ENCODE peak calls at places on chromosomes 11 and 22, in five cellular contexts. G is lung, Q is tibial nerve, M is mesothelial cell of epicardium, P is fibroblast of pulmonary artery. W is an unnamed sample.

GRCh38 chr11:62497132-62497915 is 49.3 kb downstream of the AHNAK start:
- DNase-seq in Q (no peak), G (no peak), M (no peak), P (peak), W (no peak)

GRCh38 chr22:42217019-42217751 is 53.3 kb downstream of the TCF20 start:
- DNase-seq in G (no peak), M (no peak), P (no peak), Q (no peak), W (no peak)

GRCh38 chr22:50621491-50621880 is 6.5 kb downstream of the ARSA start:
- DNase-seq in G (no peak), M (no peak), P (no peak), Q (no peak), W (peak)

GRCh38 chr11:61893981-61894380 is 2.6 kb upstream of the FADS3 start:
- DNase-seq in P (peak), Q (no peak), G (no peak), M (no peak), W (no peak)

GRCh38 chr11:77611921-77612320 is 22.2 kb downstream of the AQP11 start:
- DNase-seq in M (no peak), G (no peak), Q (no peak), P (no peak), W (no peak)

GRCh38 chr11:35141538-35141937 is 2.6 kb downstream of the CD44 start:
- DNase-seq in G (peak), Q (peak), M (no peak), P (no peak), W (peak)

GRCh38 chr11:108019870-108020540 is 11.3 kb downstream of the CUL5 start:
- DNase-seq in P (peak), G (no peak), M (no peak), Q (no peak), W (no peak)

GRCh38 chr11:3164138-3164539 is 971 bp downstream of the OSBPL5 start:
- DNase-seq in G (no peak), M (no peak), Q (no peak), P (no peak), W (no peak)

GRCh38 chr11:129277216-129277838 is 85.2 kb upstream of the ARHGAP32 start:
- DNase-seq in Q (no peak), M (no peak), G (no peak), P (no peak), W (no peak)

GRCh38 chr22:29352778-29353177 is 35.6 kb downstream of the AP1B1 start:
- DNase-seq in M (no peak), Q (no peak), G (no peak), P (no peak), W (no peak)

GRCh38 chr11:86940122-86940777 is 14.9 kb downstream of the FZD4 start:
- DNase-seq in M (no peak), P (peak), G (no peak), Q (peak), W (no peak)

GRCh38 chr11:9787260-9787659 is 123.4 kb downstream of the SWAP70 start:
- DNase-seq in Q (no peak), G (no peak), M (no peak), P (no peak), W (no peak)

GRCh38 chr11:38169286-38169685 is 1571.2 kb upstream of the RAG2 start:
- DNase-seq in M (no peak), G (no peak), Q (no peak), P (peak), W (no peak)

GRCh38 chr11:8080674-8081590 is at the start of gene TUB:
- DNase-seq in G (no peak), Q (no peak), M (peak), P (no peak), W (peak)

GRCh38 chr11:27248430-27249207 is 114.4 kb downstream of the CCDC34 start:
- DNase-seq in Q (no peak), M (no peak), P (no peak), G (no peak), W (no peak)

GRCh38 chr11:8342821-8343681 is 79.4 kb upstream of the LMO1 start:
- DNase-seq in P (no peak), M (no peak), G (no peak), Q (no peak), W (no peak)

GRCh38 chr11:119615003-119615878 is 113.8 kb downstream of the NECTIN1 start:
- DNase-seq in M (no peak), P (peak), Q (peak), G (no peak), W (no peak)

GRCh38 chr11:96180341-96180740 is 162.7 kb downstream of the MAML2 start:
- DNase-seq in M (no peak), Q (no peak), G (no peak), P (no peak), W (no peak)

GRCh38 chr11:119421351-119421750 is 1.6 kb downstream of the THY1 start:
- DNase-seq in G (no peak), Q (no peak), P (no peak), M (no peak), W (no peak)

DNA sequence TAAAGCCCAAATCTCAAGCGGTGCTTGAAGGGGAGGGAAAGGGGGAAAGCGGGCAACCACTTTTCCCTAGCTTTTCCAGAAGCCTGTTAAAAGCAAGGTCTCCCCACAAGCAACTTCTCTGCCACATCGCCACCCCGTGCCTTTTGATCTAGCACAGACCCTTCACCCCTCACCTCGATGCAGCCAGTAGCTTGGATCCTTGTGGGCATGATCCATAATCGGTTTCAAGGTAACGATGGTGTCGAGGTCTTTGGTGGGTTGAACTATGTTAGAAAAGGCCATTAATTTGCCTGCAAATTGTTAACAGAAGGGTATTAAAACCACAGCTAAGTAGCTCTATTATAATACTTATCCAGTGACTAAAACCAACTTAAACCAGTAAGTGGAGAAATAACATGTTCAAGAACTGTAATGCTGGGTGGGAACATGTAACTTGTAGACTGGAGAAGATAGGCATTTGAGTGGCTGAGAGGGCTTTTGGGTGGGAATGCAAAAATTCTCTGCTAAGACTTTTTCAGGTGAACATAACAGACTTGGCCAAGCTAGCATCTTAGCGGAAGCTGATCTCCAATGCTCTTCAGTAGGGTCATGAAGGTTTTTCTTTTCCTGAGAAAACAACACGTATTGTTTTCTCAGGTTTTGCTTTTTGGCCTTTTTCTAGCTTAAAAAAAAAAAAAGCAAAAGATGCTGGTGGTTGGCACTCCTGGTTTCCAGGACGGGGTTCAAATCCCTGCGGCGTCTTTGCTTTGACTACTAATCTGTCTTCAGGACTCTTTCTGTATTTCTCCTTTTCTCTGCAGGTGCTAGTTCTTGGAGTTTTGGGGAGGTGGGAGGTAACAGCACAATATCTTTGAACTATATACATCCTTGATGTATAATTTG is 6.8 kb downstream of the MALAT1 start:
- DNase-seq in M (no peak), G (no peak), Q (peak), P (peak), W (no peak)
- TF ChIP-seq CTCF in M (no peak), G (no peak), Q (no peak), P (no peak), W (no peak)

GRCh38 chr11:122360875-122361274 is 244.9 kb upstream of the BLID start:
- DNase-seq in P (no peak), M (no peak), G (no peak), Q (no peak), W (no peak)
- TF ChIP-seq CTCF in P (peak), M (no peak), G (no peak), Q (no peak), W (no peak)

GRCh38 chr11:131866535-131867400 is 496.4 kb downstream of the NTM start:
- DNase-seq in G (no peak), P (no peak), M (no peak), Q (no peak), W (no peak)

GRCh38 chr11:131871061-131871460 is 500.6 kb downstream of the NTM start:
- DNase-seq in P (no peak), Q (no peak), G (no peak), M (no peak), W (no peak)

GRCh38 chr11:131868769-131869482 is 498.5 kb downstream of the NTM start:
- DNase-seq in Q (no peak), M (no peak), P (no peak), G (no peak), W (no peak)

GRCh38 chr11:131867457-131868257 is 497.2 kb downstream of the NTM start:
- DNase-seq in M (peak), Q (peak), G (peak), P (peak), W (no peak)

GRCh38 chr11:131870305-131870704 is 499.9 kb downstream of the NTM start:
- DNase-seq in Q (no peak), G (no peak), P (no peak), M (no peak), W (no peak)
- TF ChIP-seq CTCF in Q (no peak), G (no peak), P (no peak), M (no peak), W (no peak)

DNA sequence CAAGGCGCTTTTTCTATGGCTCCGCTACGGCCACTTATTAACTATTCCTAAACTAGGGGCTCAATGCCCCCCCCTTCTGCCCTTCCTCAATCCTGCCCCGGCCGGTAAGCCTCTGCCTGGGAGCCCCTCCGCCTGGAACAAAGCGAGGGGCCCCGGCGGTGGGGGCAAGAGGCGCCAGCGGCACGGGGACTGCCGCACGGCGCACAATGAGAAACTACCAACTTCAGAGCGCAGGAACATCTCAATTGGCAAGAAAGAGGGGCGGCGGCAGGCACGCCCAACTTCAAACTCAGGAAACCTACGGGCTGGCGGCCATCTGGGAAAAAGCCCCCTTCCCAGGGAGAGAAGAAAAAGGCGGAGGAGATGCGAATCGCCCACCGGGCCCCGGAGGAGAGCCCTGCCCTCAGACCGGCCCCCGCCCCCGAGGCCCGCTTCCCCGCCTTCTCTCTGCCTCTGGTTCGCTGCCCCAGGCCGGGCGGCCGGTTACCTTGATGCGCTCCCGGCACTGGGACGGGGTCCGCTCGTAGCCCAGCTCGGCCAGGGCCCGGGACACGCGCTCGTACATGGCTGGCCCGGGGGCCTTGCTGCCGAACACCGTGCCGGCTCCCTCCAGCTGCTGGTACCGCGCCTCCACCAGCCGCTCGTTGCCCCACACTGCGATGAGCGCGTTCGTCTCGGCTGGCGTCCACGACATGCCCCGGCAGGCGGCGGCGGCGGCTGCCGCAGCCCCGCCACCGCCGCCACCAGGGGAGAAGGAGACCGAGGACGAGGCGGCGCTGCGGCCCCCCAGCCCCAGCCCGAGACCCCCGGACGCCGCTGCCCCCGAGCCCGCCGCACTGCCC is 601 bp downstream of the MSANTD2 start:
- DNase-seq in P (no peak), M (peak), G (peak), Q (no peak), W (peak)
- TF ChIP-seq CTCF in P (no peak), M (no peak), G (no peak), Q (no peak), W (no peak)

GRCh38 chr11:132300283-132300682 is 929.9 kb downstream of the NTM start:
- DNase-seq in M (no peak), Q (no peak), P (no peak), G (no peak), W (no peak)
- TF ChIP-seq CTCF in M (no peak), Q (no peak), P (peak), G (no peak), W (no peak)

W was measured in CD4-positive, alpha-beta T cell.